ENCODE peak calls at places on chromosomes 5 and 9, in five cellular contexts. Q, Z, E, G and T are unnamed samples. For H3K27me3, the result is how much of the 10 kb centered on the place peaks cover.

GRCh38 chr5:134127376-134127861 is 12.9 kb downstream of the TCF7 start:
- DNase-seq in Q (no peak), Z (no peak), E (no peak), G (peak), T (no peak)

GRCh38 chr5:173864126-173865075 is 23.7 kb upstream of the CPEB4 start:
- DNase-seq in Q (no peak), Z (no peak), E (no peak), G (peak), T (peak)

GRCh38 chr9:129111762-129112151 is 542 bp downstream of the PTPA start:
- DNase-seq in Q (no peak), Z (peak), E (no peak), G (no peak), T (peak)

GRCh38 chr9:35517136-35517535 is 27.2 kb downstream of the RUSC2 start:
- DNase-seq in Q (no peak), Z (no peak), E (no peak), G (no peak), T (peak)

GRCh38 chr5:35089688-35090314 is 42.1 kb upstream of the AGXT2 start:
- DNase-seq in Q (peak), Z (peak), E (no peak), G (no peak), T (peak)

GRCh38 chr9:111056554-111056953 is 18.3 kb upstream of the LPAR1 start:
- DNase-seq in Q (no peak), Z (no peak), E (no peak), G (no peak), T (no peak)

GRCh38 chr5:126875303-126875785 is 98.4 kb downstream of the LMNB1 start:
- DNase-seq in Q (no peak), Z (no peak), E (no peak), G (no peak), T (no peak)

GRCh38 chr5:59555596-59555995 is 337.9 kb downstream of the PDE4D start:
- DNase-seq in Q (no peak), Z (no peak), E (no peak), G (no peak), T (no peak)

GRCh38 chr9:94222870-94223269 is 36.2 kb upstream of the ZNF169 start:
- DNase-seq in Q (no peak), Z (no peak), E (no peak), G (no peak), T (no peak)

DNA sequence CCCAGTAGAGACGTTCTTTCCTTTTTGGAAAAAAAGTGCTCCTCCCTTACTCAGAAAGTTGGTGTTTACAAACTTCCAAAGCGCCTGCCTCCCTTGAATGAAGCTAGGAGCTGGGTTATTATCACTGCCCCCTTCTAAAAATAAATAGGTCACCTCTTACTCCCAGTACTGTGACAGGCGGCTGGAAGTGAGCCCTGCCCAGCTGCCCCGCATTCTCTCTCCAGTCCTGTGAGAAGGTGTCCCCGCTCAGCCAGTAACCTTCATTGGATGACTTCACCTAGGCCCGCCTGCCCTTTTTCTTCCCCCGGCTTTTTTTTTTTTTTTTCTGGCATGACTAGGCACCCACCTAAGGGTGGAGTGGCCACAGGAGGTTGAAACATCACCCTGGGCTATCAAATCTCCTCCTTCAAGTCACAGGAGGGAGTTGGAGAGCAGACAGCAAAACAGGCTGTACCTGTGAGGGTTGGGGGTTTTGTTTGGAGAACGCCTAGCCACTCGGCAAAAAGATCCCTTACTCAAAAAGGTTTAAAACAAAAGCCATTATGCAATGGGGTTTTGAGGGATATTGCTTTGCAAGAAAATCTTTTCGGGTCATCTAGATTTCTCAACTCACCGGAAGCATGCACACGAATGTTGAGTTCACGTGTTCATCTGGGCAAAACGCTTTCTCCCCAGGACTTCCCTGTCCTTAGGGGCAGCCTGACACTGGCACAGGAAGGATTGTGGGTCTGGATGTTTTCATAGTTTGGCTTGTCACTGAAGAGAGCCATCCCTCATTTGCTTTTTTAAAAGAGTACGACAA is 43.3 kb upstream of the ZNF622 start:
- DNase-seq in Q (no peak), Z (no peak), E (no peak), G (no peak), T (no peak)
- H3K4me3 ChIP-seq in Q (no peak), Z (peak), E (no peak), G (no peak), T (no peak)

DNA sequence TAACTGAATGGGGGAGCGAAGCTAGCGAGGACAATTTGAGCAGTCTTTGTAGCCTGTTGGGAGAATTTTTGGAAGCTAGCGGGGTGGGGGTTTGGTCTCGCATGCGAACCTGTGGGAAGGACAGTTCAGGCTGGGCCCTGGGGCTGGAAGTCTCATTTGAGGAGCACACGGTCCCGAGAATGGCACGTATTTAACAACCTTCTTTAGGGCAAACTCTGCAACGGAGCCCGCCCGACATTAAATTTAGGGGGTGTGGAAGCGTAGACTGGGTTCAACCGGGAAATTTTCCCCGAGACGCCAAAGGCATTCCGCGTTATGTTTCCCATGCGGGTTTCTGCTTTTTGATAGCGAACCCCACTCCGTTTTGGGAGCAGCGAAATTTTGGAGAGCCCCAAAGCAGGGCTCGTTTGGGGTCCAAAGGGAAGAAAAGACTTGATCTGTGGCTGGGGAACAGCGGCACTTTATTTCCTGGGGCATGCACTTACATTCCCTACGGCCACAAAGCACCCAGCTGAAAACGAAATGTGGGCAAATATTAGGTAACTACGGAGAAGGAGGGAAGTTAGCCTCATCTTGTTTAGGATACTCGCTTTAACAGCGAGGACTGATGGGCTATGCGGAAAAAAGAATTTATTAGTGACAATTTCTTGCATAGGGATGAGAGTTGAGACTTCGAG is 35.3 kb upstream of the NFIB start:
- DNase-seq in Q (no peak), Z (no peak), E (no peak), G (no peak), T (no peak)
- H3K27me3 ChIP-seq in Q (half or more), Z (under half), E (under half), G (half or more), T (under half)

GRCh38 chr5:77308154-77308960 is 97.9 kb downstream of the PDE8B start:
- DNase-seq in Q (no peak), Z (no peak), E (no peak), G (no peak), T (no peak)
- H3K27ac ChIP-seq in Q (no peak), Z (no peak), E (no peak), G (no peak), T (no peak)

GRCh38 chr5:42807722-42808447 is 3.8 kb downstream of the SELENOP start:
- DNase-seq in Q (no peak), Z (no peak), E (no peak), G (no peak), T (no peak)
- H3K4me3 ChIP-seq in Q (no peak), Z (peak), E (peak), G (no peak), T (no peak)

DNA sequence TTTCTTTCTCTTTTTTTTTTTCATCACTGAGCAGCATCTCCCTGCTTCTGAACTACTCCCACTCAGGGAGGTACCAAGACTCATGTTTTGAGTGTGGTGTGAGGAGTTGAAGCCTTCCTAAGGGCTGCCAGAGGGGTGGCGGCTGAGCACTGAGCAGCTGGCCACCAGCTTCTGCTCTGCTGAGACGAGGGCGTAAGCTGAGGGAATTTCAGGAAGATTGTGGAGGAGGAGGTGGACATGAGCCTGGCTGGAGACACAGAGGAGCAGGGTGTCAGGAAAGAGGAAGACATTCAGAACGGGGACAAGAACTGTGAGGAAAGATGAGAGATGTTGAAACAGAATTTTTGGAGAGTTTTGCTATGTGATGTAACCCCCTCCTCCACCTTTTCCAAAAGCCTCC is 7.8 kb downstream of the LCP2 start:
- DNase-seq in Q (no peak), Z (no peak), E (peak), G (no peak), T (no peak)
- H3K27me3 ChIP-seq in Q (under half), Z (under half), E (under half), G (under half), T (under half)

GRCh38 chr5:139267481-139267880 is 26.1 kb upstream of the MATR3 start:
- DNase-seq in Q (no peak), Z (no peak), E (no peak), G (no peak), T (no peak)
- H3K27ac ChIP-seq in Q (no peak), Z (no peak), E (no peak), G (no peak), T (no peak)

GRCh38 chr5:107698286-107698685 is 27.5 kb upstream of the EFNA5 start:
- DNase-seq in Q (no peak), Z (no peak), E (no peak), G (no peak), T (no peak)

GRCh38 chr5:107700486-107700885 is 29.7 kb upstream of the EFNA5 start:
- DNase-seq in Q (no peak), Z (no peak), E (no peak), G (no peak), T (no peak)

GRCh38 chr5:107699425-107699824 is 28.7 kb upstream of the EFNA5 start:
- DNase-seq in Q (no peak), Z (no peak), E (no peak), G (no peak), T (no peak)

GRCh38 chr5:107696511-107696910 is 25.8 kb upstream of the EFNA5 start:
- DNase-seq in Q (no peak), Z (no peak), E (no peak), G (no peak), T (no peak)

GRCh38 chr5:107696071-107696470 is 25.3 kb upstream of the EFNA5 start:
- DNase-seq in Q (no peak), Z (no peak), E (no peak), G (no peak), T (no peak)
- H3K4me3 ChIP-seq in Q (no peak), Z (no peak), E (no peak), G (no peak), T (no peak)